ENCODE peak calls at places on chromosomes 6 and 20, in six cellular contexts. S, W, V, O, B and D are unnamed samples. For H3K27me3, the result is how much of the 10 kb centered on the place peaks cover.

GRCh38 chr20:14451458-14451857 is 114.0 kb upstream of the FLRT3 start:
- DNase-seq in S (no peak), W (no peak), V (no peak), O (no peak), B (no peak), D (no peak)

GRCh38 chr6:148144917-148145521 is 197.6 kb upstream of the SASH1 start:
- DNase-seq in S (peak), W (peak), V (peak), O (peak), B (peak), D (peak)

GRCh38 chr6:134564705-134565104 is 246.8 kb upstream of the SGK1 start:
- DNase-seq in S (no peak), W (no peak), V (no peak), O (no peak), B (no peak), D (no peak)

GRCh38 chr6:97468981-97469380 is 186.0 kb upstream of the MMS22L start:
- DNase-seq in S (no peak), W (no peak), V (no peak), O (no peak), B (no peak), D (no peak)

GRCh38 chr6:143021543-143021942 is 39.1 kb upstream of the AIG1 start:
- DNase-seq in S (no peak), W (no peak), V (no peak), O (no peak), B (no peak), D (no peak)

GRCh38 chr20:45649312-45649863 is 18.3 kb upstream of the WFDC9 start:
- DNase-seq in S (no peak), W (no peak), V (no peak), O (no peak), B (no peak), D (no peak)

GRCh38 chr6:89950446-89950845 is 56.2 kb downstream of the GJA10 start:
- DNase-seq in S (no peak), W (no peak), V (no peak), O (no peak), B (no peak), D (no peak)

GRCh38 chr20:50317644-50318043 is 127.0 kb downstream of the CEBPB start:
- DNase-seq in S (no peak), W (no peak), V (peak), O (no peak), B (no peak), D (no peak)

GRCh38 chr20:37515876-37516275 is 5.2 kb upstream of the NNAT start:
- DNase-seq in S (no peak), W (no peak), V (no peak), O (no peak), B (no peak), D (no peak)

GRCh38 chr6:164419099-164419498 is 890.3 kb downstream of the C6orf118 start:
- DNase-seq in S (no peak), W (peak), V (no peak), O (no peak), B (no peak), D (no peak)

GRCh38 chr20:973785-974194 is 28.3 kb downstream of the RSPO4 start:
- DNase-seq in S (peak), W (peak), V (no peak), O (no peak), B (no peak), D (no peak)

DNA sequence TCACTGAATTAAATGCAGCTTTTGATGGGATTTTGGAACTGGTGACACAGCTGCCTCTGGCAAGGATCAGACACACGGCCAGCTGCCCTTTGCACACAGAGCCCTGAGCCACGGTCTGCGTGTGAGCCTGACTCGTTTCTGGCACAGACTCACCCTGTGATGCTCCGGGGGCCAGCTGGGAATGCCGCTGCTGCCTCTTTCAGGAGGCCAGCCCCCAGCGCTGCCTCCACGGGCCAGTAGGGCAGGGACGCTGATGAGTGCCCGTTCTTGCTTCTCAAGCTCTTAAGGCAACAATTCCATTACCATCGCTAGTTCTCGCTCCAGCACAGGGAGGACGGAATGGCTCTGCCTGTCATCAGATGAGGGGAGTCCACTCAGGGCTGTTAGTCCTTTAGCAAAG is 61.6 kb downstream of the IRF4 start:
- DNase-seq in S (no peak), W (peak), V (no peak), O (peak), B (no peak), D (no peak)
- H3K4me3 ChIP-seq in S (no peak), W (no peak), V (no peak), O (no peak), B (no peak), D (no peak)

GRCh38 chr20:2807019-2807418 is 6.6 kb upstream of the CPXM1 start:
- DNase-seq in S (no peak), W (no peak), V (no peak), O (no peak), B (no peak), D (no peak)

GRCh38 chr20:2804921-2805681 is 4.7 kb upstream of the CPXM1 start:
- DNase-seq in S (no peak), W (peak), V (no peak), O (no peak), B (no peak), D (no peak)

GRCh38 chr20:2804041-2804828 is 3.8 kb upstream of the CPXM1 start:
- DNase-seq in S (no peak), W (no peak), V (no peak), O (no peak), B (no peak), D (no peak)

GRCh38 chr20:2806351-2806701 is 5.9 kb upstream of the CPXM1 start:
- DNase-seq in S (no peak), W (no peak), V (no peak), O (no peak), B (no peak), D (no peak)

DNA sequence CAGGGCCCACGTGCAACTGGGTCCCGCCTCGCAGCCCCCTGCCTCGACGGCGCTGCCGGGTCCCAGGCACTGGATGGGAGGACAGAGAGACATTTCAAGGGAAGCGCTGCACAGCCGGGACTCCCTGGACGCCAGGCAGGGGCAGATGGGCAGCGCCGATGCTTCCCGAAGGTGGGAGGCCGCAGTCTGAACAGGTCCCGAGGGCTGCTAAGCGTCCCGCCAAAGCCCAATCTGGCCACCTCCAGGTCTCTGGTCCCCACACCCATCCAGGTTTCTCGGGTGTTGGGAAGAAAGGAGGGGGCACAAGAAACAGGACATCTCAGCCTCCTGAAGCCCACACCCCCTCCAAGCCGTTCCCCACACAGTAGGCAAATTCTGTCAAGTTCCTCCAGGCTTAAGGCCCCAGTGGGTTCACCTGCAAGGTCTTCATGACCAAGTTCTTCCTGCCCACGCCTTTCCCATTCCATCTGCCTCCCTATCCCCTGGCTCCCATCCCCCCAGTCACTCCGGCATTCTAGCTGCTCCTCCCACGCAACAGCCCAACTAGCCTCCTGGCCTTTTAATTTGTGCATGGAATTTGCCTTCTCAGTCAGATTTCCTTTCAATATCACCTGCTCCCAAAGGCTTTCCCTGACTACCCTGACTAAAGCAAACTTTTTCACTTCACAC is 5.4 kb upstream of the CPXM1 start:
- DNase-seq in S (no peak), W (no peak), V (no peak), O (no peak), B (no peak), D (no peak)
- H3K27me3 ChIP-seq in S (half or more), W (half or more), V (under half), O (half or more), B (under half), D (half or more)

DNA sequence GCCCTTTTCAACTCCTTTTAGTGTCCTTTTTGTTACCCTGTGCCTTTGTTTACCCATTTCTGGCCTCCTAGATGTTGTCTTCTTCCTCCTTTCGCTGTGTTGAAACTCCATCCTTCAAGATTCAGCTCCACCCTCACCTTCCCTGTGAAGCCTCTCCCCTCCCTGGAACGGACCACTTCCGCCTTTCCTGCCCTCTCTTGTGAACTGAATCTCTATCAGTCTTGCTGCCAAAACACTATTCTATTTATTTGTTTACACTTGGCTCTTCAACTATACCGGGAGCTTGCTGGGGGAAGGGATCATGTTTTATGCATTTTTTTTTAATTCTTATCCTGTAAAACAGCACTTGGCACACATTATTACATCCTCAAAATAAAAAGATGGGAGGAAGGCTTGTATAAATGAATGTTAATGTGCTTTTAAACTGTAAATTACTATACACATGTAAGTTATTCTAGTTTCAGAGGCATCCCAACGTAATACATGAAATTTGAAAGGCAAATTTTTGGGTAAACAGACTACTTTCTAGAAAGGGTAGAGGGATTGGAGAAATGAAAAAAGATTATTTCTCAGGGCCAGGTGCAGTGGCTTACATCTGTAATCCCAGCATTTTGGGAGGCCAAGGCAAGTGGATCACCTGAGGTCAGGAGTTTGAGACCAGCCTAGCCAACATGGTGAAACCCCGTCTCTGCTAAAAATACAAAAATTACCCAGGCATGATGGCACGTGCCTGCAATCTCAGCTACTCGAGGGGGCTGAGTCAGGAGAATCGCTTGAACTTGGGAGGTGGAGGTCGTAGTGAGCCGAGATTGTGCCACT is 100.7 kb upstream of the MTHFD1L start:
- DNase-seq in S (no peak), W (no peak), V (no peak), O (no peak), B (no peak), D (no peak)
- H3K4me3 ChIP-seq in S (no peak), W (no peak), V (no peak), O (no peak), B (no peak), D (no peak)

GRCh38 chr20:22556565-22557056 is 27.8 kb downstream of the FOXA2 start:
- DNase-seq in S (no peak), W (no peak), V (no peak), O (no peak), B (no peak), D (no peak)
- H3K27me3 ChIP-seq in S (half or more), W (under half), V (under half), O (half or more), B (under half), D (under half)

DNA sequence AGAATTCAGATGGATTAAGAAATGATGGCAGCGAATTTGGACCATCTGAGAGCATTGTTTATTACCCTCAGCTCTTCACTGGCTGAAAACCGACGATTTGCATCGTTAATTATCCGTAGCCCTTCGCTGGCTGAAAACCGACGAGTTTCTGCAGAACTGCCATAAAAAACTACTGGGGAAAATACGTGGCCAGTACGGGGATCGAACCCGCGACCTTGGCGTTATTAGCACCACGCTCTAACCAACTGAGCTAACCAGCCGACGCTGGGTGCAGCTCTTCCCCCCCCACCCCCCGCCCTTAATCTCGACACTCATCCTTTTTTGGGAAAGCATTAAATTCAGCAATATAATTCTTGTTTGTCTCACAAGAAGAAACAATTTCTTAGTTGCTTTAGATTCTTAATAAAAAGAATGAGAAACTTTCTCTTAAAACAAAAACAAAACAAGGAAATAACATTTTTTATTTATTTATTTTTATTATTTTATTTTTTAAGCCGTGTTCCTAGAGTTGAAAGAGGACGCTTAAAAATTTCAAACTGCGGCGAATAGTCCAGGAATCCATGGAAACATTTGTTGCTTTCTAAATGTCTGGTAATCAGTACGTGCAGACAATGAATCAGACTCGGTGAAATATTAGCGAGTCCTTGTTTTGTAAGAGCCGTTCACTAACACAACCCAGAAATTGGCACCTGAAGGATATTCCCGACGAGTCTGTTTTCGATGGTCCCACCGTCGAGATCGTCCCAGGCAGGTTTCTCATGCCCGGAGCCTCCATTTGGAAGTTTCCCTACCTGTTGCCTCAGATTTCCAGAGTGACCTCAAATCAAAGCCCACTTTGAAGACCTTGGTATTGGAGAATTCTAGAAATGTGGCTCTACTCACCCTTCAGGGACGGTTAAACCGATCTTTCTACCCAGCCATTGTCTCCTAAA is 27.8 kb downstream of the PRSS16 start:
- DNase-seq in S (no peak), W (no peak), V (no peak), O (no peak), B (no peak), D (no peak)
- H3K4me3 ChIP-seq in S (no peak), W (no peak), V (no peak), O (no peak), B (no peak), D (no peak)

GRCh38 chr20:48827880-48828733 is at the start of gene PREX1:
- DNase-seq in S (peak), W (peak), V (peak), O (peak), B (peak), D (no peak)
- H3K27me3 ChIP-seq in S (under half), W (under half), V (under half), O (under half), B (under half), D (under half)

GRCh38 chr6:1596088-1596852 is 13.4 kb upstream of the FOXC1 start:
- DNase-seq in S (peak), W (peak), V (peak), O (peak), B (peak), D (no peak)

GRCh38 chr6:1597121-1597744 is 12.5 kb upstream of the FOXC1 start:
- DNase-seq in S (no peak), W (no peak), V (no peak), O (no peak), B (no peak), D (no peak)

GRCh38 chr6:1593958-1594314 is 15.8 kb upstream of the FOXC1 start:
- DNase-seq in S (no peak), W (no peak), V (peak), O (no peak), B (no peak), D (no peak)

GRCh38 chr6:1594495-1595200 is 15.1 kb upstream of the FOXC1 start:
- DNase-seq in S (no peak), W (no peak), V (peak), O (no peak), B (no peak), D (no peak)

DNA sequence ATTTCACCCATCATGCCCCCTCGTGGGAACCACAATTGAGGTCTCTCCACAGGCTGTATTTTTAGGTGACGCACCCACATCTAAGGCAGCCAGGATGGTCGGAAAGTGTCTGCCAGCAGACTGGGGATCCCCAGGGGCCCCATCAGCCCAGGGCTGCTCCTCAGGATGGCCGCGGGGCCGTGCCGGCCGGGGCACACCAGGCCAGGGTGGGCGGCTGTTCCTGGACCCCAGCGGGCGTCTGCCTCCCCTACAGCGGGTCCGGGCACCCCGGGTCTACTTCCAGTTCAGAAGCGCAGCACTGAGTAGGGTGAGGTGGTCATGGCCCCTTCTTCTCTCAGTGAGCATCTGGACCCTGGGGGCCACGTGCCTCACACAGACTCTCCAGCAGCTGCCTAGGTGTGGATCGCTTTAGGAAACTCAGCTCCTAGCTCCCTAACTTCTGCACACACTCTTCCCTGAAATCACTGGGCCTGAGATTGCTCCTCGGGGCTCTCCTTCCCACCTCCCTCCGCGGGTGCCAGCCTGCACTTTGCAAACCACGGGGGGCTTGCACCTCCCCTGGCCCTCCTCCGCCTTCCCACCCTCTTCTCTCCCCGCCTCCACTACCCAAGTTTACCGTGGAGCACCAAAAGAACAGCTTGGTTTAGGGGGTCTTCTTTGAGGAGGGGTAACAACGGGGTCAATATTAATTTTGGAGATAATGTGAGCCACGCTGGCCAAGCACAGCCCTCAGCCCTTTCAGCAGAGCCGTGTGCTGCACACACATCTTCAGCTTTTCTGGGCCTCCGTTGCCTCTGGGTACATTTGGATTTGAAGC is 14.2 kb upstream of the FOXC1 start:
- DNase-seq in S (no peak), W (no peak), V (peak), O (peak), B (no peak), D (no peak)
- H3K4me3 ChIP-seq in S (no peak), W (peak), V (peak), O (no peak), B (no peak), D (peak)